ENCODE peak calls at places on chromosomes 2 and 18, in six cellular contexts. N is BJ; M is activated CD4-positive, alpha-beta memory T cell treated with anti-CD3 and anti-CD28 coated beads, Interleukin-2, amount 10 ng/mL, durations not matched to agents 7 days and 5 days; Y is cardiac septum; V is occipital lobe; X is tibial nerve. B is an unnamed sample.

GRCh38 chr2:212777020-212777491 is 238.5 kb upstream of the ERBB4 start:
- DNase-seq in Y (no peak), N (no peak), M (no peak), X (no peak), V (no peak), B (no peak)

GRCh38 chr2:16553222-16553621 is 112.4 kb downstream of the CYRIA start:
- DNase-seq in X (peak), V (no peak), M (no peak), Y (no peak), N (no peak), B (peak)

GRCh38 chr2:38239452-38239851 is 137.6 kb downstream of the ATL2 start:
- DNase-seq in Y (no peak), M (no peak), X (peak), V (no peak), N (peak), B (no peak)

GRCh38 chr2:43648979-43649701 is 12.1 kb downstream of the PLEKHH2 start:
- DNase-seq in V (no peak), X (no peak), N (peak), Y (no peak), M (no peak), B (no peak)

GRCh38 chr18:75215663-75216062 is 5.1 kb downstream of the TSHZ1 start:
- DNase-seq in X (no peak), Y (no peak), M (no peak), N (no peak), V (no peak), B (no peak)

GRCh38 chr2:110978871-110979833 is 141.6 kb upstream of the BCL2L11 start:
- DNase-seq in X (no peak), Y (no peak), V (no peak), N (no peak), M (no peak), B (no peak)

GRCh38 chr2:160352492-160352891 is 141.1 kb downstream of the RBMS1 start:
- DNase-seq in Y (no peak), V (no peak), N (no peak), X (no peak), M (no peak), B (no peak)

GRCh38 chr2:69964353-69964831 is 3.0 kb upstream of the ASPRV1 start:
- DNase-seq in X (no peak), Y (peak), V (no peak), N (no peak), M (no peak), B (no peak)

GRCh38 chr18:21163647-21164625 is 52.3 kb upstream of the ROCK1 start:
- DNase-seq in M (no peak), V (no peak), N (peak), X (peak), Y (no peak), B (no peak)

GRCh38 chr2:191593622-191594416 is 84.1 kb upstream of the NABP1 start:
- DNase-seq in N (no peak), X (no peak), V (no peak), Y (no peak), M (no peak), B (no peak)

GRCh38 chr2:118661184-118661583 is 186.3 kb downstream of the EN1 start:
- DNase-seq in N (no peak), V (no peak), Y (no peak), M (no peak), X (no peak), B (peak)

GRCh38 chr2:150165988-150166965 is 321.2 kb downstream of the RND3 start:
- DNase-seq in N (no peak), Y (no peak), X (no peak), V (no peak), M (no peak), B (no peak)

GRCh38 chr2:152097291-152098032 is 1.4 kb downstream of the CACNB4 start:
- DNase-seq in V (no peak), X (no peak), Y (no peak), N (no peak), M (no peak), B (no peak)

GRCh38 chr2:118431188-118431562 is 342.9 kb downstream of the INSIG2 start:
- DNase-seq in V (no peak), Y (no peak), N (no peak), X (no peak), M (no peak), B (no peak)